ENCODE peak calls at places on chromosomes 7 and 10, in eight cellular contexts. Z is SK-MEL-5; H is GM06990; X is GOT3; P is effector CD4-positive, alpha-beta T cell; U is globus pallidus; L is NCI-H1092 treated with DMSO at 0.1 percent for 48 hours; F is H54. B is an unnamed sample.

GRCh38 chr10:8042864-8043568 is 11.5 kb upstream of the GATA3 start:
- DNase-seq in Z (no peak), H (no peak), X (no peak), P (no peak), U (no peak), L (no peak), F (no peak), B (no peak)

GRCh38 chr10:26557641-26558014 is 119.5 kb downstream of the APBB1IP start:
- DNase-seq in Z (no peak), H (no peak), X (no peak), P (no peak), U (no peak), L (no peak), F (no peak), B (no peak)

GRCh38 chr7:50595538-50596102 is 30.4 kb upstream of the DDC start:
- DNase-seq in Z (peak; percentile 63), H (no peak), X (no peak), P (no peak), U (peak; percentile 74), L (peak; percentile 46), F (peak; percentile 51), B (no peak)

GRCh38 chr7:81846398-81846797 is 76.6 kb upstream of the HGF start:
- DNase-seq in Z (peak; percentile 9), H (peak; percentile 19), X (no peak), P (no peak), U (peak; percentile 64), L (no peak), F (no peak), B (no peak)

GRCh38 chr10:48574322-48574796 is 30.5 kb downstream of the ARHGAP22 start:
- DNase-seq in Z (no peak), H (peak; percentile 30), X (no peak), P (no peak), U (no peak), L (no peak), F (no peak), B (no peak)

GRCh38 chr10:23088609-23089008 is 6.8 kb upstream of the MSRB2 start:
- DNase-seq in Z (no peak), H (no peak), X (no peak), P (no peak), U (no peak), L (no peak), F (no peak), B (no peak)

GRCh38 chr7:96304573-96304972 is 17.3 kb downstream of the SLC25A13 start:
- DNase-seq in Z (no peak), H (no peak), X (no peak), P (no peak), U (no peak), L (no peak), F (no peak), B (no peak)

GRCh38 chr7:38105874-38106483 is 72.1 kb upstream of the STARD3NL start:
- DNase-seq in Z (peak; percentile 76), H (peak; percentile 5), X (no peak), P (no peak), U (peak; percentile 52), L (peak; percentile 64), F (peak; percentile 26), B (peak; percentile 44)

GRCh38 chr7:17233643-17234397 is 64.6 kb upstream of the AHR start:
- DNase-seq in Z (peak; percentile 29), H (no peak), X (no peak), P (peak; percentile 40), U (no peak), L (no peak), F (no peak), B (no peak)

GRCh38 chr7:157490465-157490912 is 153.7 kb downstream of the DNAJB6 start:
- DNase-seq in Z (peak; percentile 41), H (no peak), X (no peak), P (peak; percentile 19), U (peak; percentile 7), L (no peak), F (peak; percentile 64), B (no peak)

GRCh38 chr7:105932835-105933477 is 30.1 kb upstream of the CDHR3 start:
- DNase-seq in Z (peak; percentile 46), H (no peak), X (peak; percentile 39), P (no peak), U (peak; percentile 17), L (no peak), F (no peak), B (no peak)

GRCh38 chr10:27529010-27529783 is 25.1 kb downstream of the RAB18 start:
- DNase-seq in Z (no peak), H (no peak), X (no peak), P (no peak), U (no peak), L (no peak), F (no peak), B (no peak)

GRCh38 chr10:77854115-77854514 is 72.4 kb downstream of the DLG5 start:
- DNase-seq in Z (no peak), H (no peak), X (no peak), P (no peak), U (no peak), L (no peak), F (no peak), B (no peak)

B was measured in GM13976.